ENCODE peak calls at places on chromosomes 13 and 19, in six cellular contexts. T is activated CD8-positive, alpha-beta memory T cell treated with anti-CD3 and anti-CD28 coated beads for 4 hours; O is fibroblast of pulmonary artery; V is sciatic nerve; E is AML-193; F is nucleus accumbens. L is an unnamed sample.

GRCh38 chr19:7618771-7619510 is 10.4 kb downstream of the XAB2 start:
- DNase-seq in E (no peak), V (no peak), T (no peak), O (no peak), F (no peak), L (no peak)

GRCh38 chr19:54851353-54851752 is 1.1 kb downstream of the KIR3DL2 start:
- DNase-seq in F (no peak), T (no peak), E (peak), V (no peak), O (no peak), L (no peak)

GRCh38 chr13:109787135-109787954 is 962 bp upstream of the IRS2 start:
- DNase-seq in F (peak), V (peak), T (no peak), E (no peak), O (peak), L (no peak)

GRCh38 chr19:11494634-11495285 is 10.9 kb downstream of the ZNF653 start:
- DNase-seq in O (no peak), V (no peak), F (no peak), T (no peak), E (no peak), L (no peak)

GRCh38 chr13:98575009-98575866 is 1.7 kb downstream of the STK24 start:
- DNase-seq in F (no peak), O (no peak), V (no peak), E (no peak), T (no peak), L (no peak)

GRCh38 chr13:114140909-114141255 is 8.5 kb upstream of the RASA3 start:
- DNase-seq in T (no peak), V (no peak), O (no peak), F (no peak), E (no peak), L (peak)

GRCh38 chr13:31756346-31756745 is 17.0 kb downstream of the RXFP2 start:
- DNase-seq in F (no peak), O (peak), V (no peak), E (no peak), T (no peak), L (no peak)

GRCh38 chr19:15418112-15418587 is 638 bp downstream of the AKAP8L start:
- DNase-seq in E (no peak), F (peak), T (no peak), O (peak), V (no peak), L (no peak)

GRCh38 chr19:40035996-40036395 is 20.0 kb downstream of the ZNF780B start:
- DNase-seq in O (no peak), F (no peak), E (no peak), T (no peak), V (no peak), L (no peak)

GRCh38 chr13:102697929-102698648 is 3.2 kb upstream of the METTL21C start:
- DNase-seq in E (no peak), F (no peak), O (no peak), T (no peak), V (no peak), L (no peak)

GRCh38 chr13:20303636-20304035 is 71.5 kb upstream of the GJB6 start:
- DNase-seq in T (no peak), E (no peak), F (no peak), V (no peak), O (no peak), L (no peak)

GRCh38 chr19:52138614-52139290 is 986 bp downstream of the ZNF616 start:
- DNase-seq in E (peak), O (peak), F (no peak), T (no peak), V (no peak), L (no peak)

GRCh38 chr19:3162418-3163229 is 15.9 kb upstream of the S1PR4 start:
- DNase-seq in E (no peak), V (no peak), F (no peak), O (peak), T (no peak), L (no peak)

GRCh38 chr19:15812059-15812722 is 3.3 kb downstream of the OR10H1 start:
- DNase-seq in F (no peak), O (no peak), E (peak), V (no peak), T (no peak), L (no peak)

L was measured in stimulated activated naive B cell treated with anti-CD40 and anti-IgM and Interleukin-4, amounts not matched to agents 10 μg/mL and 1 μg/mL and 100 μg/mL, for 72 hours.